ENCODE peak calls at places on chromosomes 11 and 22, in eight cellular contexts. D, C, M, Z, R, G, P and X are unnamed samples.

GRCh38 chr22:39155421-39155820 is 2.9 kb upstream of the CBX7 start:
- DNase-seq in D (no peak), C (no peak), M (no peak), Z (no peak), R (no peak), G (no peak), P (no peak), X (no peak)

GRCh38 chr11:113908107-113908506 is 3.5 kb downstream of the HTR3B start:
- DNase-seq in D (no peak), C (no peak), M (no peak), Z (no peak), R (no peak), G (peak), P (no peak), X (no peak)

GRCh38 chr11:3127706-3128355 is 37.3 kb downstream of the OSBPL5 start:
- DNase-seq in D (no peak), C (no peak), M (no peak), Z (no peak), R (no peak), G (no peak), P (peak), X (no peak)

GRCh38 chr22:46841528-46841927 is 79.1 kb downstream of the TBC1D22A start:
- DNase-seq in D (no peak), C (no peak), M (no peak), Z (no peak), R (no peak), G (no peak), P (no peak), X (no peak)

GRCh38 chr22:49214976-49215375 is 612.7 kb downstream of the BRD1 start:
- DNase-seq in D (no peak), C (no peak), M (peak), Z (no peak), R (no peak), G (no peak), P (no peak), X (no peak)

GRCh38 chr11:116373545-116373944 is 399.2 kb downstream of the BUD13 start:
- DNase-seq in D (no peak), C (no peak), M (no peak), Z (no peak), R (no peak), G (no peak), P (no peak), X (no peak)

GRCh38 chr11:119891392-119891791 is 162.4 kb upstream of the NECTIN1 start:
- DNase-seq in D (no peak), C (no peak), M (no peak), Z (peak), R (no peak), G (no peak), P (no peak), X (no peak)

GRCh38 chr11:4065086-4065485 is 29.5 kb upstream of the RRM1 start:
- DNase-seq in D (no peak), C (no peak), M (no peak), Z (no peak), R (no peak), G (no peak), P (no peak), X (no peak)

GRCh38 chr22:40323681-40324083 is 22.6 kb upstream of the ADSL start:
- DNase-seq in D (no peak), C (no peak), M (no peak), Z (peak), R (no peak), G (no peak), P (no peak), X (no peak)

GRCh38 chr11:78961186-78961782 is 386.6 kb upstream of the NARS2 start:
- DNase-seq in D (no peak), C (peak), M (no peak), Z (peak), R (no peak), G (peak), P (peak), X (peak)

GRCh38 chr11:65355776-65356393 is 1.3 kb downstream of the TIGD3 start:
- DNase-seq in D (no peak), C (no peak), M (no peak), Z (no peak), R (no peak), G (no peak), P (peak), X (peak)

GRCh38 chr11:78796956-78797355 is 222.3 kb upstream of the NARS2 start:
- DNase-seq in D (no peak), C (no peak), M (no peak), Z (no peak), R (no peak), G (no peak), P (no peak), X (no peak)

GRCh38 chr11:6411594-6412031 is 7.3 kb downstream of the APBB1 start:
- DNase-seq in D (no peak), C (no peak), M (no peak), Z (no peak), R (no peak), G (no peak), P (no peak), X (no peak)

GRCh38 chr11:9530901-9531625 is 42.4 kb upstream of the WEE1 start:
- DNase-seq in D (no peak), C (no peak), M (no peak), Z (no peak), R (no peak), G (no peak), P (no peak), X (no peak)

GRCh38 chr11:34266090-34266912 is 91.5 kb downstream of the ABTB2 start:
- DNase-seq in D (no peak), C (no peak), M (peak), Z (no peak), R (no peak), G (no peak), P (peak), X (no peak)

GRCh38 chr11:108405706-108406105 is 61.6 kb downstream of the C11orf65 start:
- DNase-seq in D (no peak), C (no peak), M (no peak), Z (no peak), R (no peak), G (no peak), P (no peak), X (no peak)

GRCh38 chr11:61972796-61973602 is 5.6 kb upstream of the FTH1 start:
- DNase-seq in D (no peak), C (no peak), M (peak), Z (no peak), R (no peak), G (no peak), P (no peak), X (no peak)

GRCh38 chr11:96279421-96280290 is 63.3 kb downstream of the MAML2 start:
- DNase-seq in D (no peak), C (no peak), M (no peak), Z (no peak), R (no peak), G (no peak), P (no peak), X (no peak)

GRCh38 chr11:30453705-30454104 is 130.8 kb downstream of the ARL14EP start:
- DNase-seq in D (no peak), C (no peak), M (no peak), Z (no peak), R (no peak), G (no peak), P (no peak), X (peak)

GRCh38 chr11:22079133-22079847 is 113.6 kb upstream of the ANO5 start:
- DNase-seq in D (no peak), C (peak), M (no peak), Z (no peak), R (no peak), G (no peak), P (no peak), X (peak)

GRCh38 chr22:23520875-23521441 is 59.1 kb downstream of the IGLL1 start:
- DNase-seq in D (no peak), C (peak), M (no peak), Z (peak), R (no peak), G (peak), P (peak), X (peak)

GRCh38 chr11:59172345-59173079 is 580 bp downstream of the DTX4 start:
- DNase-seq in D (no peak), C (no peak), M (no peak), Z (peak), R (no peak), G (no peak), P (peak), X (peak)

GRCh38 chr22:39283312-39284141 is 35.9 kb downstream of the RPL3 start:
- DNase-seq in D (no peak), C (no peak), M (peak), Z (peak), R (no peak), G (no peak), P (no peak), X (no peak)